ENCODE peak calls at places on chromosomes 16 and 17, in eight cellular contexts. O, J, E, G, F, B, U and T are unnamed samples.
A peak's percentile ranks its signal among the peaks of the same experiment; 100 is the strongest.

GRCh38 chr16:66273036-66273435 is 93.5 kb upstream of the CDH5 start:
- DNase-seq in O (no peak), J (no peak), E (no peak), G (no peak), F (no peak), B (no peak), U (no peak), T (no peak)

GRCh38 chr16:85229869-85230416 is 117.7 kb upstream of the CIBAR2 start:
- DNase-seq in O (no peak), J (no peak), E (no peak), G (no peak), F (no peak), B (no peak), U (no peak), T (no peak)

GRCh38 chr16:51666821-51667220 is 515.8 kb upstream of the SALL1 start:
- DNase-seq in O (no peak), J (no peak), E (no peak), G (no peak), F (no peak), B (no peak), U (no peak), T (no peak)

GRCh38 chr17:39073916-39074315 is 77.5 kb downstream of the PLXDC1 start:
- DNase-seq in O (no peak), J (no peak), E (no peak), G (no peak), F (no peak), B (no peak), U (no peak), T (no peak)

GRCh38 chr17:7988750-7989178 is 13.7 kb upstream of the GUCY2D start:
- DNase-seq in O (peak; percentile 85), J (peak; percentile 92), E (no peak), G (no peak), F (no peak), B (no peak), U (peak; percentile 52), T (peak; percentile 66)

GRCh38 chr16:11202260-11203091 is 53.5 kb downstream of the SOCS1 start:
- DNase-seq in O (no peak), J (no peak), E (no peak), G (no peak), F (no peak), B (no peak), U (peak; percentile 46), T (no peak)

GRCh38 chr16:73171380-73171779 is 123.5 kb upstream of the ZFHX3 start:
- DNase-seq in O (no peak), J (no peak), E (no peak), G (no peak), F (no peak), B (no peak), U (no peak), T (no peak)

GRCh38 chr17:560379-560935 is 154.2 kb downstream of the VPS53 start:
- DNase-seq in O (peak; percentile 40), J (peak; percentile 36), E (no peak), G (no peak), F (no peak), B (no peak), U (no peak), T (no peak)

GRCh38 chr16:20910781-20911321 is 10.3 kb downstream of the LYRM1 start:
- DNase-seq in O (no peak), J (peak; percentile 91), E (no peak), G (no peak), F (no peak), B (no peak), U (no peak), T (no peak)

GRCh38 chr16:86191663-86192062 is 292.7 kb downstream of the IRF8 start:
- DNase-seq in O (no peak), J (no peak), E (no peak), G (no peak), F (no peak), B (no peak), U (no peak), T (no peak)

GRCh38 chr16:88116121-88116900 is 165.1 kb downstream of the BANP start:
- DNase-seq in O (no peak), J (peak; percentile 1), E (no peak), G (no peak), F (no peak), B (no peak), U (no peak), T (no peak)

GRCh38 chr16:2432801-2433505 is 3.7 kb downstream of the CCNF start:
- DNase-seq in O (no peak), J (no peak), E (no peak), G (no peak), F (no peak), B (no peak), U (no peak), T (no peak)

DNA sequence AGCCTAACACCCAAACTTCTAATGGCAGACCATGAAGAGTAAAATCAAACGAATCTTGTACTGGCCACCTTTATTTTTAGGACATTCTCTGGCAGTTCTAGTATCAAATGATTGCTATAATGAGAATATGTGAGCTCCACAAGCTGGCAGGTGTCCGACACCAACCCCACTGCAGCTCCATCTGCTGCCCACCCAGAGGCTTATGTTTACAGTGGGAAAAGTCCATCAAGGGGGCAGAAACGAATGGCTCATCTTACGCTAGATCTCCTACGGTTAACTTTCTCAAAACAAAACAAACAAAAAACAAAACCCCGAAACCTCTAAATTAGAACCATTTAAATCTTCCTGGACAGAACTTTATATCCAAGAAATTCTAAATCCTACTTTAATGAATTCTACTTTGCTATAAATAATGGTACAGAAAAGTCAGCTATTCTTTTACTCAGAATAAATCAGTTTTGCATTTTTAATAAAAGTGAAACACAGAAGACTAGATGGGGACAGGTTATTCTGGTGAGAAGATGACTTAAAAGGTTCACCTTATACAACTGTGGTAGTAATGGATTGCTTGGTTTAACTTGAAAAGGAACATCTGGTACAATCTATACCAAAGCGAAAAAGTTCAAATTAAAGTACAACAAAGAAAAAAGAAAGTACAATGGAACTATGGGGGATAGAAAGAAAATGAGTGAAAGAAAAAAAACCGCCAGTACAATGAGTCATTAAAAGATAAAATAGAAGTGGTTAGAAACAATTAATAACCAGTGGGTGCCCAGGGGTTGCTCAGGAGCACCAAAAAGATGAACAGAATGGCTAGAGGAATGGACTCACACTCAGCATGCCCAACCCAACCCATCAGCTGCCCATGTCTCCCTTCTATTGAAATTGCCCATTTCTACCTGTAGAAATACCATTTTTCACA is 40.2 kb downstream of the GRB2 start:
- DNase-seq in O (no peak), J (no peak), E (no peak), G (no peak), F (no peak), B (no peak), U (no peak), T (no peak)
- H3K4me3 ChIP-seq in O (no peak overlapping the region), J (no peak overlapping the region), E (peak overlapping the region; percentile 2), G (no peak overlapping the region), F (no peak overlapping the region), B (no peak overlapping the region), U (no peak overlapping the region), T (no peak overlapping the region)

DNA sequence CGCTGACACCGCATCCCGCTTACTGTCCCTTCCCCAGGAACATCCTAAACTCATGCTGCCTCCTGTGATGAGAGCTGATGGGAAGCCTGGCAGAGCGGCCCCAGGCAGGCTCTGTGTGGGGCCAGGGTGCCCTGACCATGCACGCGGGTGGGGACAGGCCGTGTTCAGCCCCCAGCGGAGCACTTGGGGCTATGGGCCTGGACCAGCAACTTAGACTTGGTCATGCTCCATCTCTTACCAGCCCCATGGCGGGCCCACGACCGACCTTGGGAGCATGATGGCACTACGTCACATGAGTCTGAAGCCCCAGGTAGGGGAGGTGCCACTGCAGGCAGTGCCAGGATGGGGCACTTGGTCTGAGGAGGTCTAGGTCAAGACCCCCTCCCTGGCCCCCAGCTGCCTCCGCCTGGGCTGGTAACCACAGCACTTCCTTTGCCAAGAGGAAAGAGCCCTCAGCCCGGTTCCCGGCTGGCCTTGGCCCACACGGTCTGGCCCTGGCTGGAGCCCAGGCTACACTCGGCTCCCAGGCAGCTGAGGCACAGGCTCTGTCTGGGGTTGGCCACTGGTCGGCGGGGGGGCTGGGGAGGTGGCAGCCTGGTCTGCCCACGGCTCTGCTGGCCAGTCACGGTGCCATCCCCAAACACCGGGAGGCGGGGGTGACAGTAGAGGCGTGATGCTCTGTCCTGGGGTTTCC is 25.7 kb downstream of the BAHCC1 start:
- DNase-seq in O (peak; percentile 66), J (no peak), E (peak; percentile 82), G (peak; percentile 91), F (peak; percentile 82), B (no peak), U (no peak), T (no peak)
- H3K4me1 ChIP-seq in O (peaks cover 67% of the 10 kb centered on the region), J (peaks cover 51% of the 10 kb centered on the region), E (peaks cover 72% of the 10 kb centered on the region), G (no peaks in the 10 kb centered on the region), F (peaks cover 74% of the 10 kb centered on the region), B (peaks cover 62% of the 10 kb centered on the region), U (peaks cover 47% of the 10 kb centered on the region), T (no peaks in the 10 kb centered on the region)

DNA sequence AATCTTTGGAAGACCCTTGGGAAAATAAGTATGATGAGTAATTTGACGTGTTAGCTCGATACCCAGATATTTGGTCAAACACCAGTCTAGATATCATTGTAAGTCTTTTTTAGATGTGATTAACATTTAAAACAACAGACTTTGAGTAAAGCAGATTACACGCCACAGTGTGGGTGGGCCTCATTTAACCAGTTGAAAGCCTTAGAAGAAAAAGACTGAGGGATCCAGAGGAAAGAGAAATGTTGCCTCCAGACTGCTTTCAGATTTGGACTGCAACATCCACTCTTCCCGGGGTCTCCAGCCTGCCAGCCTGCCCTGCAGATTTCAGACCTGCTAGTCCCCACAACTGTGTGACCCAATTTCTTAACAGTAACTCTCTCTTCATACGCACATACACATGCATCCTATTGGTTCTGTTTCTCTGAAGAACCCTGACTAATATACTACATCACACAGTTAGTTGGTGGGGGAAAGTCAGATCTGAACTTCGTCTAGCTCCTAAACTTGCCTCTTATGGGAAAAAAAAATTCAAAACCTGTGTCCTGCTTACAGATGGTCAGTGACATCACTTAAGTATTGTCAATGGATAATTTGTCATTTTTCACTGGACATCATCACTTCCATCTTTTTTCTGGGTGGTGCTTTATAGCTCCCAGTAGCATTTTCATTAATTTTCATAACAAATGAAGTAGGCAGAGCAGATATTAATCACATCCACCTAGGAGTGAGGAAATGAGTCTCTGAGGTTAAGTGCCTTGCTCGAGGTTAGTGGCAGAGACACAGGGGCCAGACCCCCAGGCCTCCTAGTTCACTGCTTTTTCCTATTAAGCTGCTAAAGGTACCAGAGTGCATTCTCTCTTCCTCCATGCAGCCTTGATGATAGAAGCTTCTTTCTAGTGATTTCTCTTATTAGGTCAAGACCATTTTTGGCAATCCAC is 107.7 kb upstream of the TOB1 start:
- DNase-seq in O (no peak), J (no peak), E (no peak), G (no peak), F (no peak), B (no peak), U (no peak), T (no peak)
- H3K36me3 ChIP-seq in O (peaks cover 37% of the 10 kb centered on the region), J (peaks cover 49% of the 10 kb centered on the region), E (no peaks in the 10 kb centered on the region), G (peaks cover 15% of the 10 kb centered on the region), F (peaks cover 30% of the 10 kb centered on the region), B (peaks cover 6% of the 10 kb centered on the region), U (peaks cover 28% of the 10 kb centered on the region), T (peaks cover 10% of the 10 kb centered on the region)

GRCh38 chr16:30641378-30641982 is 9.3 kb upstream of the PRR14 start:
- DNase-seq in O (no peak), J (no peak), E (no peak), G (no peak), F (peak; percentile 44), B (no peak), U (no peak), T (no peak)

GRCh38 chr16:30633526-30633925 is 17.2 kb upstream of the PRR14 start:
- DNase-seq in O (no peak), J (no peak), E (no peak), G (no peak), F (no peak), B (no peak), U (no peak), T (no peak)

GRCh38 chr16:30636599-30636998 is 14.2 kb upstream of the PRR14 start:
- DNase-seq in O (no peak), J (no peak), E (no peak), G (no peak), F (no peak), B (no peak), U (no peak), T (no peak)

GRCh38 chr16:30637952-30638351 is 12.8 kb upstream of the PRR14 start:
- DNase-seq in O (no peak), J (peak; percentile 74), E (no peak), G (no peak), F (no peak), B (no peak), U (peak; percentile 43), T (no peak)
- H3K4me3 ChIP-seq in O (no peak overlapping the region), J (no peak overlapping the region), E (no peak overlapping the region), G (no peak overlapping the region), F (no peak overlapping the region), B (no peak overlapping the region), U (no peak overlapping the region), T (no peak overlapping the region)